ENCODE peak calls at places on chromosomes 7 and 10, in ten cellular contexts. One of them, this sample, is unnamed.

GRCh38 chr7:45984386-45985295 is 63.6 kb upstream of the IGFBP3 start:
- DNase-seq in NCI-H510A: no peak
- DNase-seq in mesenteric fat pad: no peak
- DNase-seq in occipital lobe: no peak
- DNase-seq in T1000: no peak
- DNase-seq in osteoblast: no peak
- DNase-seq in NCI-H345: no peak
- DNase-seq in amniotic stem cell: no peak
- DNase-seq in effector CD4-positive, alpha-beta T cell: no peak
- DNase-seq in cardiac fibroblast: no peak
- DNase-seq in this sample: no peak

GRCh38 chr7:141700291-141700847 is 1.6 kb downstream of the DENND11 start:
- DNase-seq in NCI-H510A: no peak
- DNase-seq in occipital lobe: no peak
- DNase-seq in T1000: no peak
- DNase-seq in mesenteric fat pad: no peak
- DNase-seq in osteoblast: no peak
- DNase-seq in NCI-H345: no peak
- DNase-seq in cardiac fibroblast: no peak
- DNase-seq in amniotic stem cell: no peak
- DNase-seq in effector CD4-positive, alpha-beta T cell: no peak
- DNase-seq in this sample: no peak

GRCh38 chr10:31011017-31011659 is 20.5 kb downstream of the ZNF438 start:
- DNase-seq in T1000: no peak
- DNase-seq in NCI-H345: no peak
- DNase-seq in osteoblast: no peak
- DNase-seq in amniotic stem cell: no peak
- DNase-seq in NCI-H510A: no peak
- DNase-seq in cardiac fibroblast: peak; percentile 74
- DNase-seq in effector CD4-positive, alpha-beta T cell: no peak
- DNase-seq in occipital lobe: no peak
- DNase-seq in mesenteric fat pad: no peak
- DNase-seq in this sample: no peak

GRCh38 chr7:30968294-30968693 is 4.5 kb downstream of the GHRHR start:
- DNase-seq in mesenteric fat pad: no peak
- DNase-seq in NCI-H345: no peak
- DNase-seq in T1000: no peak
- DNase-seq in cardiac fibroblast: no peak
- DNase-seq in osteoblast: no peak
- DNase-seq in NCI-H510A: no peak
- DNase-seq in effector CD4-positive, alpha-beta T cell: no peak
- DNase-seq in occipital lobe: no peak
- DNase-seq in amniotic stem cell: no peak
- DNase-seq in this sample: no peak

GRCh38 chr10:132182591-132182990 is 4.2 kb upstream of the DPYSL4 start:
- DNase-seq in amniotic stem cell: no peak
- DNase-seq in cardiac fibroblast: no peak
- DNase-seq in T1000: no peak
- DNase-seq in effector CD4-positive, alpha-beta T cell: no peak
- DNase-seq in NCI-H510A: no peak
- DNase-seq in mesenteric fat pad: no peak
- DNase-seq in occipital lobe: no peak
- DNase-seq in NCI-H345: no peak
- DNase-seq in osteoblast: no peak
- DNase-seq in this sample: no peak

GRCh38 chr7:101012931-101013330 is 7.0 kb upstream of the MUC17 start:
- DNase-seq in NCI-H345: no peak
- DNase-seq in mesenteric fat pad: no peak
- DNase-seq in amniotic stem cell: no peak
- DNase-seq in osteoblast: no peak
- DNase-seq in effector CD4-positive, alpha-beta T cell: no peak
- DNase-seq in cardiac fibroblast: no peak
- DNase-seq in occipital lobe: no peak
- DNase-seq in NCI-H510A: no peak
- DNase-seq in T1000: no peak
- DNase-seq in this sample: no peak

GRCh38 chr7:5422324-5423271 is 1.0 kb downstream of the TNRC18 start:
- DNase-seq in amniotic stem cell: no peak
- DNase-seq in T1000: no peak
- DNase-seq in effector CD4-positive, alpha-beta T cell: no peak
- DNase-seq in occipital lobe: no peak
- DNase-seq in osteoblast: peak; percentile 93
- DNase-seq in mesenteric fat pad: no peak
- DNase-seq in NCI-H345: no peak
- DNase-seq in NCI-H510A: no peak
- DNase-seq in cardiac fibroblast: peak; percentile 40
- DNase-seq in this sample: no peak

GRCh38 chr7:6273380-6273837 is 985 bp upstream of the CYTH3 start:
- DNase-seq in occipital lobe: no peak
- DNase-seq in effector CD4-positive, alpha-beta T cell: no peak
- DNase-seq in amniotic stem cell: no peak
- DNase-seq in NCI-H345: peak; percentile 92
- DNase-seq in T1000: no peak
- DNase-seq in cardiac fibroblast: no peak
- DNase-seq in osteoblast: no peak
- DNase-seq in NCI-H510A: peak; percentile 71
- DNase-seq in mesenteric fat pad: peak; percentile 53
- DNase-seq in this sample: peak; percentile 45

GRCh38 chr10:6530211-6530840 is 49.8 kb downstream of the PRKCQ start:
- DNase-seq in cardiac fibroblast: no peak
- DNase-seq in T1000: no peak
- DNase-seq in effector CD4-positive, alpha-beta T cell: peak; percentile 72
- DNase-seq in NCI-H345: no peak
- DNase-seq in NCI-H510A: no peak
- DNase-seq in mesenteric fat pad: no peak
- DNase-seq in amniotic stem cell: no peak
- DNase-seq in osteoblast: no peak
- DNase-seq in occipital lobe: no peak
- DNase-seq in this sample: no peak

GRCh38 chr10:30095811-30096422 is 36.5 kb upstream of the JCAD start:
- DNase-seq in T1000: no peak
- DNase-seq in NCI-H345: no peak
- DNase-seq in NCI-H510A: no peak
- DNase-seq in effector CD4-positive, alpha-beta T cell: no peak
- DNase-seq in mesenteric fat pad: no peak
- DNase-seq in occipital lobe: no peak
- DNase-seq in osteoblast: no peak
- DNase-seq in amniotic stem cell: no peak
- DNase-seq in cardiac fibroblast: no peak
- DNase-seq in this sample: no peak

GRCh38 chr7:121752706-121753105 is 120.3 kb upstream of the PTPRZ1 start:
- DNase-seq in occipital lobe: no peak
- DNase-seq in effector CD4-positive, alpha-beta T cell: no peak
- DNase-seq in mesenteric fat pad: no peak
- DNase-seq in osteoblast: peak; percentile 25
- DNase-seq in NCI-H510A: no peak
- DNase-seq in amniotic stem cell: no peak
- DNase-seq in cardiac fibroblast: peak; percentile 39
- DNase-seq in NCI-H345: peak; percentile 17
- DNase-seq in T1000: no peak
- DNase-seq in this sample: peak; percentile 12

GRCh38 chr10:14648042-14648765 is 126.5 kb downstream of the FAM107B start:
- DNase-seq in mesenteric fat pad: no peak
- DNase-seq in effector CD4-positive, alpha-beta T cell: peak; percentile 68
- DNase-seq in cardiac fibroblast: peak; percentile 84
- DNase-seq in NCI-H345: peak; percentile 90
- DNase-seq in amniotic stem cell: peak; percentile 81
- DNase-seq in osteoblast: peak; percentile 76
- DNase-seq in NCI-H510A: peak; percentile 50
- DNase-seq in occipital lobe: peak; percentile 19
- DNase-seq in T1000: no peak
- DNase-seq in this sample: peak; percentile 35

GRCh38 chr7:50312589-50313162 is 8.2 kb downstream of the IKZF1 start:
- DNase-seq in osteoblast: peak; percentile 53
- DNase-seq in NCI-H510A: no peak
- DNase-seq in effector CD4-positive, alpha-beta T cell: no peak
- DNase-seq in mesenteric fat pad: no peak
- DNase-seq in T1000: no peak
- DNase-seq in cardiac fibroblast: no peak
- DNase-seq in NCI-H345: no peak
- DNase-seq in amniotic stem cell: no peak
- DNase-seq in occipital lobe: no peak
- DNase-seq in this sample: no peak

GRCh38 chr10:29657719-29658274 is 23.0 kb upstream of the SVIL start:
- DNase-seq in osteoblast: no peak
- DNase-seq in NCI-H510A: no peak
- DNase-seq in effector CD4-positive, alpha-beta T cell: peak; percentile 16
- DNase-seq in cardiac fibroblast: no peak
- DNase-seq in amniotic stem cell: no peak
- DNase-seq in NCI-H345: no peak
- DNase-seq in mesenteric fat pad: no peak
- DNase-seq in T1000: no peak
- DNase-seq in occipital lobe: no peak
- DNase-seq in this sample: no peak

GRCh38 chr10:34181545-34182300 is 633.4 kb downstream of the PARD3 start:
- DNase-seq in NCI-H345: no peak
- DNase-seq in effector CD4-positive, alpha-beta T cell: no peak
- DNase-seq in T1000: no peak
- DNase-seq in mesenteric fat pad: no peak
- DNase-seq in occipital lobe: no peak
- DNase-seq in amniotic stem cell: no peak
- DNase-seq in NCI-H510A: no peak
- DNase-seq in osteoblast: no peak
- DNase-seq in cardiac fibroblast: peak; percentile 67
- DNase-seq in this sample: no peak

GRCh38 chr7:131221061-131221460 is 106.6 kb upstream of the MKLN1 start:
- DNase-seq in T1000: no peak
- DNase-seq in cardiac fibroblast: no peak
- DNase-seq in effector CD4-positive, alpha-beta T cell: no peak
- DNase-seq in amniotic stem cell: no peak
- DNase-seq in occipital lobe: no peak
- DNase-seq in osteoblast: no peak
- DNase-seq in NCI-H510A: no peak
- DNase-seq in NCI-H345: no peak
- DNase-seq in mesenteric fat pad: no peak
- DNase-seq in this sample: no peak

GRCh38 chr7:137953692-137954470 is 48.0 kb downstream of the CREB3L2 start:
- DNase-seq in T1000: peak; percentile 42
- DNase-seq in NCI-H510A: no peak
- DNase-seq in mesenteric fat pad: no peak
- DNase-seq in osteoblast: no peak
- DNase-seq in occipital lobe: no peak
- DNase-seq in NCI-H345: peak; percentile 63
- DNase-seq in amniotic stem cell: peak; percentile 44
- DNase-seq in effector CD4-positive, alpha-beta T cell: no peak
- DNase-seq in cardiac fibroblast: peak; percentile 84
- DNase-seq in this sample: peak; percentile 85

GRCh38 chr10:130993612-130994011 is 317.9 kb downstream of the TCERG1L start:
- DNase-seq in T1000: no peak
- DNase-seq in NCI-H510A: no peak
- DNase-seq in effector CD4-positive, alpha-beta T cell: no peak
- DNase-seq in NCI-H345: no peak
- DNase-seq in amniotic stem cell: no peak
- DNase-seq in mesenteric fat pad: peak; percentile 53
- DNase-seq in osteoblast: no peak
- DNase-seq in cardiac fibroblast: no peak
- DNase-seq in occipital lobe: no peak
- DNase-seq in this sample: no peak

GRCh38 chr10:93420091-93420490 is 62.0 kb downstream of the MYOF start:
- DNase-seq in amniotic stem cell: no peak
- DNase-seq in osteoblast: no peak
- DNase-seq in effector CD4-positive, alpha-beta T cell: no peak
- DNase-seq in occipital lobe: no peak
- DNase-seq in NCI-H345: no peak
- DNase-seq in NCI-H510A: no peak
- DNase-seq in T1000: no peak
- DNase-seq in cardiac fibroblast: no peak
- DNase-seq in mesenteric fat pad: no peak
- DNase-seq in this sample: no peak

GRCh38 chr10:8069108-8069507 is 14.6 kb downstream of the GATA3 start:
- DNase-seq in effector CD4-positive, alpha-beta T cell: no peak
- DNase-seq in NCI-H345: no peak
- DNase-seq in NCI-H510A: no peak
- DNase-seq in occipital lobe: no peak
- DNase-seq in cardiac fibroblast: no peak
- DNase-seq in osteoblast: no peak
- DNase-seq in amniotic stem cell: no peak
- DNase-seq in T1000: no peak
- DNase-seq in mesenteric fat pad: no peak
- DNase-seq in this sample: no peak

GRCh38 chr7:26843696-26844095 is 20.7 kb downstream of the SKAP2 start:
- DNase-seq in T1000: no peak
- DNase-seq in mesenteric fat pad: no peak
- DNase-seq in NCI-H510A: no peak
- DNase-seq in effector CD4-positive, alpha-beta T cell: no peak
- DNase-seq in amniotic stem cell: no peak
- DNase-seq in occipital lobe: no peak
- DNase-seq in cardiac fibroblast: peak; percentile 3
- DNase-seq in osteoblast: no peak
- DNase-seq in NCI-H345: no peak
- DNase-seq in this sample: no peak

GRCh38 chr7:37065779-37066271 is 341.5 kb upstream of the AOAH start:
- DNase-seq in occipital lobe: no peak
- DNase-seq in NCI-H510A: no peak
- DNase-seq in osteoblast: no peak
- DNase-seq in amniotic stem cell: no peak
- DNase-seq in NCI-H345: no peak
- DNase-seq in T1000: no peak
- DNase-seq in cardiac fibroblast: peak; percentile 27
- DNase-seq in effector CD4-positive, alpha-beta T cell: no peak
- DNase-seq in mesenteric fat pad: no peak
- DNase-seq in this sample: peak; percentile 93

GRCh38 chr7:92831716-92832622 is 4.4 kb downstream of the CDK6 start:
- DNase-seq in NCI-H510A: no peak
- DNase-seq in NCI-H345: no peak
- DNase-seq in osteoblast: peak; percentile 90
- DNase-seq in mesenteric fat pad: no peak
- DNase-seq in amniotic stem cell: peak; percentile 45
- DNase-seq in occipital lobe: no peak
- DNase-seq in cardiac fibroblast: peak; percentile 75
- DNase-seq in T1000: no peak
- DNase-seq in effector CD4-positive, alpha-beta T cell: no peak
- DNase-seq in this sample: peak; percentile 85

GRCh38 chr10:32386623-32387022 is 39.7 kb upstream of the EPC1 start:
- DNase-seq in NCI-H345: no peak
- DNase-seq in mesenteric fat pad: no peak
- DNase-seq in NCI-H510A: no peak
- DNase-seq in effector CD4-positive, alpha-beta T cell: no peak
- DNase-seq in cardiac fibroblast: peak; percentile 18
- DNase-seq in osteoblast: no peak
- DNase-seq in T1000: no peak
- DNase-seq in amniotic stem cell: no peak
- DNase-seq in occipital lobe: no peak
- DNase-seq in this sample: no peak

GRCh38 chr10:127428385-127428980 is 120.6 kb upstream of the NPS start:
- DNase-seq in effector CD4-positive, alpha-beta T cell: no peak
- DNase-seq in NCI-H510A: no peak
- DNase-seq in osteoblast: no peak
- DNase-seq in cardiac fibroblast: no peak
- DNase-seq in T1000: no peak
- DNase-seq in mesenteric fat pad: no peak
- DNase-seq in amniotic stem cell: no peak
- DNase-seq in occipital lobe: no peak
- DNase-seq in NCI-H345: no peak
- DNase-seq in this sample: no peak

GRCh38 chr10:21437770-21438382 is 87.6 kb downstream of the SKIDA1 start:
- DNase-seq in mesenteric fat pad: peak; percentile 39
- DNase-seq in cardiac fibroblast: no peak
- DNase-seq in occipital lobe: no peak
- DNase-seq in NCI-H510A: no peak
- DNase-seq in NCI-H345: no peak
- DNase-seq in osteoblast: no peak
- DNase-seq in amniotic stem cell: no peak
- DNase-seq in effector CD4-positive, alpha-beta T cell: no peak
- DNase-seq in T1000: no peak
- DNase-seq in this sample: no peak

GRCh38 chr10:30199376-30200018 is 140.1 kb upstream of the JCAD start:
- DNase-seq in mesenteric fat pad: no peak
- DNase-seq in NCI-H510A: no peak
- DNase-seq in cardiac fibroblast: no peak
- DNase-seq in occipital lobe: no peak
- DNase-seq in effector CD4-positive, alpha-beta T cell: no peak
- DNase-seq in NCI-H345: no peak
- DNase-seq in osteoblast: no peak
- DNase-seq in T1000: no peak
- DNase-seq in amniotic stem cell: no peak
- DNase-seq in this sample: no peak

GRCh38 chr7:30070052-30070451 is 41.8 kb downstream of the PLEKHA8 start:
- DNase-seq in T1000: no peak
- DNase-seq in NCI-H510A: no peak
- DNase-seq in effector CD4-positive, alpha-beta T cell: no peak
- DNase-seq in osteoblast: no peak
- DNase-seq in NCI-H345: no peak
- DNase-seq in amniotic stem cell: no peak
- DNase-seq in occipital lobe: no peak
- DNase-seq in cardiac fibroblast: no peak
- DNase-seq in mesenteric fat pad: no peak
- DNase-seq in this sample: no peak

This sample was measured in A172.